ENCODE peak calls at places on chromosome 12, in ten cellular contexts. One of them, this sample, is unnamed.

GRCh38 chr12:92078167-92079053 is 67.2 kb downstream of the BTG1 start:
- DNase-seq in Peyer's patch: peak; percentile 66
- DNase-seq in stomach: no peak
- DNase-seq in AG10803: peak; percentile 100
- DNase-seq in HepG2: no peak
- DNase-seq in GM12865: no peak
- DNase-seq in right cardiac atrium: no peak
- DNase-seq in endodermal cell: no peak
- DNase-seq in foreskin fibroblast: peak; percentile 99
- DNase-seq in choroid plexus epithelial cell: peak; percentile 97
- DNase-seq in this sample: peak; percentile 85

GRCh38 chr12:18454330-18454729 is 193.0 kb downstream of the PIK3C2G start:
- DNase-seq in HepG2: no peak
- DNase-seq in foreskin fibroblast: no peak
- DNase-seq in right cardiac atrium: no peak
- DNase-seq in choroid plexus epithelial cell: peak; percentile 12
- DNase-seq in GM12865: no peak
- DNase-seq in AG10803: peak; percentile 6
- DNase-seq in endodermal cell: peak; percentile 75
- DNase-seq in stomach: no peak
- DNase-seq in Peyer's patch: no peak
- DNase-seq in this sample: no peak

GRCh38 chr12:39692258-39692853 is 72.8 kb upstream of the ABCD2 start:
- DNase-seq in stomach: no peak
- DNase-seq in AG10803: peak; percentile 6
- DNase-seq in foreskin fibroblast: peak; percentile 1
- DNase-seq in endodermal cell: no peak
- DNase-seq in right cardiac atrium: no peak
- DNase-seq in HepG2: no peak
- DNase-seq in Peyer's patch: no peak
- DNase-seq in GM12865: peak; percentile 8
- DNase-seq in choroid plexus epithelial cell: peak; percentile 25
- DNase-seq in this sample: peak; percentile 2

GRCh38 chr12:12323606-12324005 is 26.4 kb downstream of the MANSC1 start:
- DNase-seq in choroid plexus epithelial cell: no peak
- DNase-seq in AG10803: peak; percentile 54
- DNase-seq in HepG2: no peak
- DNase-seq in foreskin fibroblast: no peak
- DNase-seq in stomach: no peak
- DNase-seq in Peyer's patch: no peak
- DNase-seq in endodermal cell: no peak
- DNase-seq in GM12865: no peak
- DNase-seq in right cardiac atrium: no peak
- DNase-seq in this sample: no peak

GRCh38 chr12:1590083-1590979 is 4.0 kb downstream of the FBXL14 start:
- DNase-seq in foreskin fibroblast: peak; percentile 64
- DNase-seq in right cardiac atrium: peak; percentile 83
- DNase-seq in choroid plexus epithelial cell: peak; percentile 63
- DNase-seq in endodermal cell: peak; percentile 90
- DNase-seq in HepG2: no peak
- DNase-seq in Peyer's patch: no peak
- DNase-seq in AG10803: peak; percentile 73
- DNase-seq in stomach: no peak
- DNase-seq in GM12865: no peak
- DNase-seq in this sample: peak; percentile 13

GRCh38 chr12:47717046-47717442 is 8.2 kb downstream of the ENDOU start:
- DNase-seq in Peyer's patch: no peak
- DNase-seq in stomach: no peak
- DNase-seq in choroid plexus epithelial cell: no peak
- DNase-seq in foreskin fibroblast: no peak
- DNase-seq in endodermal cell: no peak
- DNase-seq in GM12865: no peak
- DNase-seq in AG10803: no peak
- DNase-seq in HepG2: no peak
- DNase-seq in right cardiac atrium: peak; percentile 58
- DNase-seq in this sample: no peak

GRCh38 chr12:48977290-48978281 is 536 bp upstream of the WNT1 start:
- DNase-seq in GM12865: peak; percentile 70
- DNase-seq in AG10803: no peak
- DNase-seq in choroid plexus epithelial cell: peak; percentile 38
- DNase-seq in HepG2: peak; percentile 59
- DNase-seq in right cardiac atrium: peak; percentile 88
- DNase-seq in foreskin fibroblast: peak; percentile 67
- DNase-seq in Peyer's patch: peak; percentile 83
- DNase-seq in stomach: peak; percentile 67
- DNase-seq in endodermal cell: peak; percentile 93
- DNase-seq in this sample: peak; percentile 78

GRCh38 chr12:29304388-29304787 is 76.6 kb downstream of the ERGIC2 start:
- DNase-seq in AG10803: no peak
- DNase-seq in HepG2: no peak
- DNase-seq in choroid plexus epithelial cell: no peak
- DNase-seq in stomach: no peak
- DNase-seq in Peyer's patch: no peak
- DNase-seq in right cardiac atrium: no peak
- DNase-seq in endodermal cell: no peak
- DNase-seq in GM12865: no peak
- DNase-seq in foreskin fibroblast: no peak
- DNase-seq in this sample: no peak

GRCh38 chr12:82357340-82357739 is 847 bp downstream of the CCDC59 start:
- DNase-seq in AG10803: no peak
- DNase-seq in stomach: no peak
- DNase-seq in HepG2: no peak
- DNase-seq in foreskin fibroblast: no peak
- DNase-seq in right cardiac atrium: no peak
- DNase-seq in Peyer's patch: no peak
- DNase-seq in choroid plexus epithelial cell: peak; percentile 11
- DNase-seq in endodermal cell: no peak
- DNase-seq in GM12865: no peak
- DNase-seq in this sample: no peak

GRCh38 chr12:132788375-132789098 is 26.9 kb upstream of the ANKLE2 start:
- DNase-seq in HepG2: no peak
- DNase-seq in foreskin fibroblast: no peak
- DNase-seq in Peyer's patch: no peak
- DNase-seq in stomach: no peak
- DNase-seq in endodermal cell: peak; percentile 76
- DNase-seq in choroid plexus epithelial cell: no peak
- DNase-seq in AG10803: no peak
- DNase-seq in GM12865: no peak
- DNase-seq in right cardiac atrium: peak; percentile 41
- DNase-seq in this sample: no peak

GRCh38 chr12:122850695-122851350 is 15.6 kb downstream of the HIP1R start:
- DNase-seq in stomach: no peak
- DNase-seq in endodermal cell: peak; percentile 46
- DNase-seq in AG10803: peak; percentile 28
- DNase-seq in right cardiac atrium: peak; percentile 45
- DNase-seq in Peyer's patch: no peak
- DNase-seq in foreskin fibroblast: peak; percentile 38
- DNase-seq in GM12865: no peak
- DNase-seq in choroid plexus epithelial cell: no peak
- DNase-seq in HepG2: no peak
- DNase-seq in this sample: no peak

GRCh38 chr12:64671682-64672081 is 61.4 kb downstream of the RASSF3 start:
- DNase-seq in choroid plexus epithelial cell: no peak
- DNase-seq in AG10803: no peak
- DNase-seq in Peyer's patch: no peak
- DNase-seq in right cardiac atrium: no peak
- DNase-seq in foreskin fibroblast: no peak
- DNase-seq in GM12865: no peak
- DNase-seq in endodermal cell: no peak
- DNase-seq in stomach: no peak
- DNase-seq in HepG2: no peak
- DNase-seq in this sample: no peak

GRCh38 chr12:64672925-64673409 is 62.7 kb downstream of the RASSF3 start:
- DNase-seq in foreskin fibroblast: peak; percentile 66
- DNase-seq in AG10803: peak; percentile 43
- DNase-seq in right cardiac atrium: peak; percentile 83
- DNase-seq in GM12865: no peak
- DNase-seq in stomach: peak; percentile 84
- DNase-seq in HepG2: peak; percentile 76
- DNase-seq in endodermal cell: no peak
- DNase-seq in Peyer's patch: peak; percentile 91
- DNase-seq in choroid plexus epithelial cell: peak; percentile 61
- DNase-seq in this sample: peak; percentile 98

GRCh38 chr12:64669270-64669842 is 59.1 kb downstream of the RASSF3 start:
- DNase-seq in HepG2: peak; percentile 49
- DNase-seq in foreskin fibroblast: no peak
- DNase-seq in endodermal cell: peak; percentile 78
- DNase-seq in stomach: peak; percentile 73
- DNase-seq in GM12865: peak; percentile 88
- DNase-seq in Peyer's patch: peak; percentile 78
- DNase-seq in right cardiac atrium: peak; percentile 74
- DNase-seq in AG10803: no peak
- DNase-seq in choroid plexus epithelial cell: peak; percentile 68
- DNase-seq in this sample: peak; percentile 63

GRCh38 chr12:64670856-64671639 is 60.8 kb downstream of the RASSF3 start:
- DNase-seq in endodermal cell: peak; percentile 81
- DNase-seq in GM12865: no peak
- DNase-seq in foreskin fibroblast: peak; percentile 71
- DNase-seq in right cardiac atrium: no peak
- DNase-seq in Peyer's patch: peak; percentile 74
- DNase-seq in choroid plexus epithelial cell: peak; percentile 88
- DNase-seq in stomach: peak; percentile 54
- DNase-seq in AG10803: peak; percentile 60
- DNase-seq in HepG2: no peak
- DNase-seq in this sample: peak; percentile 91

GRCh38 chr12:64670039-64670438 is 59.7 kb downstream of the RASSF3 start:
- DNase-seq in stomach: no peak
- DNase-seq in endodermal cell: no peak
- DNase-seq in HepG2: no peak
- DNase-seq in GM12865: peak; percentile 59
- DNase-seq in AG10803: no peak
- DNase-seq in right cardiac atrium: no peak
- DNase-seq in foreskin fibroblast: no peak
- DNase-seq in choroid plexus epithelial cell: no peak
- DNase-seq in Peyer's patch: no peak
- DNase-seq in this sample: no peak
- H3K4me3 ChIP-seq in stomach: no peak overlapping the region
- H3K4me3 ChIP-seq in endodermal cell: no peak overlapping the region
- H3K4me3 ChIP-seq in HepG2: no peak overlapping the region
- H3K4me3 ChIP-seq in GM12865: peak overlapping the region; percentile 66
- H3K4me3 ChIP-seq in AG10803: no peak overlapping the region
- H3K4me3 ChIP-seq in right cardiac atrium: no peak overlapping the region
- H3K4me3 ChIP-seq in foreskin fibroblast: no peak overlapping the region
- H3K4me3 ChIP-seq in choroid plexus epithelial cell: no peak overlapping the region
- H3K4me3 ChIP-seq in Peyer's patch: no peak overlapping the region
- H3K4me3 ChIP-seq in this sample: no peak overlapping the region

GRCh38 chr12:77720258-77720657 is 110.4 kb upstream of the NAV3 start:
- DNase-seq in HepG2: no peak
- DNase-seq in right cardiac atrium: no peak
- DNase-seq in Peyer's patch: no peak
- DNase-seq in choroid plexus epithelial cell: peak; percentile 28
- DNase-seq in GM12865: no peak
- DNase-seq in foreskin fibroblast: peak; percentile 24
- DNase-seq in stomach: no peak
- DNase-seq in AG10803: no peak
- DNase-seq in endodermal cell: no peak
- DNase-seq in this sample: no peak
- H3K4me3 ChIP-seq in HepG2: no peak overlapping the region
- H3K4me3 ChIP-seq in right cardiac atrium: no peak overlapping the region
- H3K4me3 ChIP-seq in Peyer's patch: no peak overlapping the region
- H3K4me3 ChIP-seq in choroid plexus epithelial cell: no peak overlapping the region
- H3K4me3 ChIP-seq in GM12865: no peak overlapping the region
- H3K4me3 ChIP-seq in foreskin fibroblast: no peak overlapping the region
- H3K4me3 ChIP-seq in stomach: no peak overlapping the region
- H3K4me3 ChIP-seq in AG10803: no peak overlapping the region
- H3K4me3 ChIP-seq in endodermal cell: no peak overlapping the region
- H3K4me3 ChIP-seq in this sample: no peak overlapping the region

GRCh38 chr12:57384512-57384911 is 46.3 kb downstream of the R3HDM2 start:
- DNase-seq in stomach: no peak
- DNase-seq in endodermal cell: no peak
- DNase-seq in foreskin fibroblast: no peak
- DNase-seq in AG10803: no peak
- DNase-seq in right cardiac atrium: no peak
- DNase-seq in choroid plexus epithelial cell: no peak
- DNase-seq in HepG2: no peak
- DNase-seq in GM12865: no peak
- DNase-seq in Peyer's patch: no peak
- DNase-seq in this sample: no peak

GRCh38 chr12:57388425-57388824 is 42.4 kb downstream of the R3HDM2 start:
- DNase-seq in GM12865: no peak
- DNase-seq in endodermal cell: no peak
- DNase-seq in AG10803: no peak
- DNase-seq in Peyer's patch: no peak
- DNase-seq in choroid plexus epithelial cell: no peak
- DNase-seq in right cardiac atrium: no peak
- DNase-seq in HepG2: no peak
- DNase-seq in foreskin fibroblast: no peak
- DNase-seq in stomach: no peak
- DNase-seq in this sample: no peak

GRCh38 chr12:57389033-57389432 is 41.8 kb downstream of the R3HDM2 start:
- DNase-seq in stomach: no peak
- DNase-seq in HepG2: no peak
- DNase-seq in AG10803: peak; percentile 76
- DNase-seq in GM12865: no peak
- DNase-seq in choroid plexus epithelial cell: peak; percentile 81
- DNase-seq in right cardiac atrium: no peak
- DNase-seq in foreskin fibroblast: peak; percentile 90
- DNase-seq in endodermal cell: no peak
- DNase-seq in Peyer's patch: no peak
- DNase-seq in this sample: no peak

GRCh38 chr12:57386187-57386720 is 44.6 kb downstream of the R3HDM2 start:
- DNase-seq in endodermal cell: no peak
- DNase-seq in GM12865: no peak
- DNase-seq in right cardiac atrium: no peak
- DNase-seq in HepG2: no peak
- DNase-seq in stomach: no peak
- DNase-seq in AG10803: no peak
- DNase-seq in foreskin fibroblast: no peak
- DNase-seq in choroid plexus epithelial cell: no peak
- DNase-seq in Peyer's patch: no peak
- DNase-seq in this sample: no peak

DNA sequence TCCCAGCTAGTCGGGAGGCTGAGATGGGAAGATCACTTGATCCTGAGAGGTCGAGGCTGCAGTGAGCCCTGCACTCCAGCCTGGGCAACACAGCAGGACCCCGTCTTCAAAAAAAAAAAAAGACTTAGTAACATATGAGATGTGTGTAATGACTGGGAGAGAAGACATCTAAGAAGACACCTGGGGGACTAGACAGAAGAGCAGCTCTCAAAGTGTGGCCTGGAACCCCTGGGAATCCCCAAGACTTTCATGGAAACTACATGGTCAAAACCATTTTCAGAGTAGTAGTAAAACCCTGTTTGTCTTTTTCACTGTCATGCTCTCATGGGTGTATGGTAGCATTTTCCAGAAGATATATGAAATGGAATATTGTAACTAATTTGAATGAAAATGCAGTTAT is 45.3 kb downstream of the R3HDM2 start:
- DNase-seq in right cardiac atrium: no peak
- DNase-seq in foreskin fibroblast: no peak
- DNase-seq in GM12865: peak; percentile 49
- DNase-seq in Peyer's patch: no peak
- DNase-seq in HepG2: no peak
- DNase-seq in AG10803: no peak
- DNase-seq in choroid plexus epithelial cell: no peak
- DNase-seq in stomach: no peak
- DNase-seq in endodermal cell: no peak
- DNase-seq in this sample: no peak
- H3K4me3 ChIP-seq in right cardiac atrium: no peak overlapping the region
- H3K4me3 ChIP-seq in foreskin fibroblast: no peak overlapping the region
- H3K4me3 ChIP-seq in GM12865: no peak overlapping the region
- H3K4me3 ChIP-seq in Peyer's patch: no peak overlapping the region
- H3K4me3 ChIP-seq in HepG2: no peak overlapping the region
- H3K4me3 ChIP-seq in AG10803: no peak overlapping the region
- H3K4me3 ChIP-seq in choroid plexus epithelial cell: no peak overlapping the region
- H3K4me3 ChIP-seq in stomach: no peak overlapping the region
- H3K4me3 ChIP-seq in endodermal cell: no peak overlapping the region
- H3K4me3 ChIP-seq in this sample: no peak overlapping the region

GRCh38 chr12:54370218-54370730 is 6.0 kb upstream of the GPR84 start:
- DNase-seq in right cardiac atrium: peak; percentile 94
- DNase-seq in GM12865: peak; percentile 65
- DNase-seq in choroid plexus epithelial cell: peak; percentile 79
- DNase-seq in HepG2: no peak
- DNase-seq in AG10803: peak; percentile 81
- DNase-seq in endodermal cell: peak; percentile 98
- DNase-seq in foreskin fibroblast: peak; percentile 95
- DNase-seq in Peyer's patch: peak; percentile 80
- DNase-seq in stomach: peak; percentile 80
- DNase-seq in this sample: peak; percentile 64
- H3K4me3 ChIP-seq in right cardiac atrium: peak overlapping the region; percentile 53
- H3K4me3 ChIP-seq in GM12865: no peak overlapping the region
- H3K4me3 ChIP-seq in choroid plexus epithelial cell: peak overlapping the region; percentile 56
- H3K4me3 ChIP-seq in HepG2: no peak overlapping the region
- H3K4me3 ChIP-seq in AG10803: peak overlapping the region; percentile 59
- H3K4me3 ChIP-seq in endodermal cell: no peak overlapping the region
- H3K4me3 ChIP-seq in foreskin fibroblast: peak overlapping the region; percentile 38
- H3K4me3 ChIP-seq in Peyer's patch: peak overlapping the region; percentile 15
- H3K4me3 ChIP-seq in stomach: peak overlapping the region; percentile 40
- H3K4me3 ChIP-seq in this sample: no peak overlapping the region

This sample was measured in small intestine.